ENCODE peak calls at places on chromosomes 4 and X, in five cellular contexts. W is ovary, C is HCT116, J is GM13977, F is MCF 10A. L is an unnamed sample.

GRCh38 chr4:153785830-153786721 is 2.8 kb downstream of the SFRP2 start:
- DNase-seq in W (no peak), C (peak; percentile 26), J (peak; percentile 58), F (peak; percentile 49), L (no peak)

GRCh38 chr4:3781997-3782930 is 16.1 kb downstream of the ADRA2C start:
- DNase-seq in W (no peak), C (no peak), J (no peak), F (no peak), L (no peak)

GRCh38 chr4:161650812-161651211 is 513.0 kb downstream of the FSTL5 start:
- DNase-seq in W (no peak), C (no peak), J (no peak), F (no peak), L (no peak)

GRCh38 chr4:127006509-127006908 is 626.2 kb upstream of the INTU start:
- DNase-seq in W (no peak), C (no peak), J (no peak), F (no peak), L (no peak)

GRCh38 chr4:131459430-131460101 is 1689.5 kb upstream of the PCDH10 start:
- DNase-seq in W (no peak), C (no peak), J (no peak), F (no peak), L (no peak)

GRCh38 chrX:69538321-69538876 is 34.3 kb downstream of the NALF2 start:
- DNase-seq in W (peak; percentile 75), C (peak; percentile 29), J (peak; percentile 77), F (peak; percentile 63), L (peak; percentile 78)

GRCh38 chrX:29090811-29091210 is 503.6 kb downstream of the IL1RAPL1 start:
- DNase-seq in W (no peak), C (no peak), J (no peak), F (peak; percentile 39), L (no peak)

GRCh38 chrX:46447384-46447783 is 97.8 kb downstream of the ZNF674 start:
- DNase-seq in W (no peak), C (no peak), J (peak; percentile 18), F (peak; percentile 8), L (no peak)

GRCh38 chr4:52554606-52555355 is 104.3 kb downstream of the USP46 start:
- DNase-seq in W (no peak), C (no peak), J (no peak), F (no peak), L (no peak)

GRCh38 chrX:68686684-68687045 is 39.2 kb downstream of the STARD8 start:
- DNase-seq in W (peak; percentile 40), C (no peak), J (peak; percentile 38), F (no peak), L (no peak)

GRCh38 chrX:7711167-7711566 is 131.8 kb upstream of the VCX start:
- DNase-seq in W (no peak), C (no peak), J (no peak), F (peak; percentile 37), L (no peak)

GRCh38 chrX:17082831-17083230 is 136.4 kb downstream of the REPS2 start:
- DNase-seq in W (no peak), C (peak; percentile 0), J (no peak), F (peak; percentile 47), L (no peak)

GRCh38 chr4:98626350-98626749 is 32.1 kb downstream of the TSPAN5 start:
- DNase-seq in W (peak; percentile 81), C (peak; percentile 92), J (no peak), F (peak; percentile 91), L (no peak)
- TF ChIP-seq CTCF in W (no peak), C (no peak), J (no peak), F (no peak), L (no peak)

DNA sequence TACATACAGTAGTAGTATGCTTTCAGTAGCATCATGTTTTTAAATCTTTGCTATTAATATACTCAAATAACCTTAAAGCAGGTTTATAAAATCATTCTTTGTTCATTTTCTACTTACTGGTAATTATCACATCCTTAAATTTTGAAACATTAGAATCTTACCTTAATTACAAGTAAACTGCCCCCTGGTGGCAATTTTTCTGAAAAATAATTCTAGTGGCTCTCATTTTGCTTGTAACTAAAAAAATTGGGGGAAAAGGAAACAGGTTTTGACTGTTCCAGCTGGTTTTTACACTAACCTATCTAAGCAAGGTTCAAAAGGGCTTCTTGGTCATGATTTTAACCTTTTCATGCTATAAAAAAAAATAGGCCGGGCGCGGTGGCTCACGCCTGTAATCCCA is 18.5 kb upstream of the DCAF4L1 start:
- DNase-seq in W (no peak), C (peak; percentile 10), J (no peak), F (peak; percentile 32), L (no peak)
- TF ChIP-seq CTCF in W (no peak), C (peak; percentile 19), J (peak; percentile 38), F (no peak), L (peak; percentile 82)

GRCh38 chr4:37453004-37453360 is 208.4 kb downstream of the NWD2 start:
- DNase-seq in W (no peak), C (peak; percentile 58), J (peak; percentile 78), F (peak; percentile 89), L (peak; percentile 49)
- TF ChIP-seq CTCF in W (no peak), C (peak; percentile 80), J (peak; percentile 63), F (peak; percentile 56), L (peak; percentile 22)

GRCh38 chr4:26400140-26400539 is 79.3 kb downstream of the RBPJ start:
- DNase-seq in W (no peak), C (no peak), J (no peak), F (no peak), L (no peak)
- TF ChIP-seq CTCF in W (no peak), C (peak; percentile 5), J (no peak), F (no peak), L (no peak)

GRCh38 chr4:128255906-128256305 is 31.7 kb downstream of the PGRMC2 start:
- DNase-seq in W (no peak), C (no peak), J (no peak), F (no peak), L (no peak)

DNA sequence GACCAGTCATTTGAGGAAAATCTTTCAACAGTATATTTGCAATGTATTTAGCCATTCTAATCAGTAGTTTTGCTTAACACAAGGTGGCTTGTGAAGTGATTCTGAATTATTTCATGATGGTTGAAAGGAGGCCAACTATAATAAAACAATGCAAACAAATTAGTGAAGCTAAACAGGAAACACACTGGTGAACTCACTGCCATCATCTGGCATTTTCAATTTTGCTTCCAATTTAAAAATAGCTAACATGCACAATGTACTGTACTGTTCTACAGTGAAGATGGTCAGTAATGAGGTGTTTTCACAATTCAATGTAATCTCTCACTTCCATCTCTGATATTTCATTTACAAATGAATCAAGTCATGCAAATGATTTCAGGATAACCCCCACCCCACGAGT is 31.1 kb downstream of the PGRMC2 start:
- DNase-seq in W (no peak), C (no peak), J (no peak), F (no peak), L (no peak)
- TF ChIP-seq CTCF in W (no peak), C (no peak), J (no peak), F (no peak), L (no peak)

GRCh38 chr4:138555107-138555506 is 313.0 kb upstream of the SLC7A11 start:
- DNase-seq in W (no peak), C (no peak), J (no peak), F (no peak), L (no peak)
- TF ChIP-seq CTCF in W (no peak), C (no peak), J (no peak), F (no peak), L (no peak)

GRCh38 chrX:54920610-54921426 is at the start of gene TRO:
- DNase-seq in W (no peak), C (no peak), J (no peak), F (no peak), L (peak; percentile 33)
- TF ChIP-seq CTCF in W (no peak), C (no peak), J (no peak), F (no peak), L (peak; percentile 16)